ENCODE peak calls at places on chromosomes 2 and 18, in six cellular contexts. J is H1, C is HCT116, M is K562, K is HepG2, X is SK-N-SH. U is an unnamed sample.

GRCh38 chr2:61549546-61549945 is 11.4 kb upstream of the XPO1 start:
- DNase-seq in J (no peak), C (no peak), M (no peak), K (no peak), X (peak), U (no peak)

GRCh38 chr18:33116376-33116775 is 324.1 kb downstream of the CCDC178 start:
- DNase-seq in J (no peak), C (no peak), M (no peak), K (no peak), X (no peak), U (peak)

GRCh38 chr18:28095041-28095440 is 81.9 kb downstream of the CDH2 start:
- DNase-seq in J (no peak), C (no peak), M (no peak), K (no peak), X (no peak), U (no peak)

GRCh38 chr2:18915227-18915626 is 325.9 kb upstream of the NT5C1B start:
- DNase-seq in J (no peak), C (no peak), M (no peak), K (no peak), X (no peak), U (no peak)

GRCh38 chr2:127634066-127634617 is 11.8 kb upstream of the GPR17 start:
- DNase-seq in J (no peak), C (no peak), M (no peak), K (no peak), X (peak), U (no peak)

GRCh38 chr2:185952098-185952497 is 213.5 kb downstream of the FSIP2 start:
- DNase-seq in J (no peak), C (no peak), M (no peak), K (no peak), X (no peak), U (no peak)

GRCh38 chr2:96970248-96970875 is 16.0 kb downstream of the FAM178B start:
- DNase-seq in J (no peak), C (no peak), M (no peak), K (no peak), X (no peak), U (no peak)

GRCh38 chr2:79860233-79861058 is 347.6 kb downstream of the CTNNA2 start:
- DNase-seq in J (no peak), C (no peak), M (peak), K (peak), X (peak), U (peak)

GRCh38 chr2:158740591-158740990 is 54.5 kb upstream of the DAPL1 start:
- DNase-seq in J (no peak), C (no peak), M (no peak), K (no peak), X (no peak), U (no peak)

GRCh38 chr18:23453657-23454011 is 547 bp downstream of the RIOK3 start:
- DNase-seq in J (no peak), C (no peak), M (no peak), K (peak), X (no peak), U (no peak)

GRCh38 chr2:5894355-5894754 is 202.2 kb downstream of the SOX11 start:
- DNase-seq in J (no peak), C (no peak), M (no peak), K (no peak), X (no peak), U (no peak)

GRCh38 chr2:157190151-157190550 is 67.4 kb upstream of the GALNT5 start:
- DNase-seq in J (no peak), C (no peak), M (no peak), K (no peak), X (no peak), U (no peak)

GRCh38 chr18:76905821-76906220 is 83.5 kb downstream of the ZNF236 start:
- DNase-seq in J (no peak), C (no peak), M (no peak), K (no peak), X (no peak), U (no peak)

GRCh38 chr18:76913583-76913982 is 91.2 kb downstream of the ZNF236 start:
- DNase-seq in J (no peak), C (no peak), M (no peak), K (no peak), X (no peak), U (no peak)

GRCh38 chr18:76908277-76908676 is 85.9 kb downstream of the ZNF236 start:
- DNase-seq in J (no peak), C (no peak), M (no peak), K (no peak), X (no peak), U (no peak)

GRCh38 chr18:76911440-76911839 is 89.1 kb downstream of the ZNF236 start:
- DNase-seq in J (no peak), C (no peak), M (no peak), K (no peak), X (no peak), U (no peak)

GRCh38 chr18:76909418-76909817 is 87.1 kb downstream of the ZNF236 start:
- DNase-seq in J (no peak), C (no peak), M (no peak), K (no peak), X (no peak), U (no peak)
- TF ChIP-seq JUND in J (no peak), C (no peak), M (no peak), K (no peak), X (no peak), U (no peak)

GRCh38 chr2:237350597-237350996 is 63.4 kb downstream of the COL6A3 start:
- DNase-seq in J (no peak), C (no peak), M (no peak), K (no peak), X (no peak), U (no peak)
- TF ChIP-seq JUND in J (no peak), C (no peak), M (no peak), K (no peak), X (no peak), U (no peak)

DNA sequence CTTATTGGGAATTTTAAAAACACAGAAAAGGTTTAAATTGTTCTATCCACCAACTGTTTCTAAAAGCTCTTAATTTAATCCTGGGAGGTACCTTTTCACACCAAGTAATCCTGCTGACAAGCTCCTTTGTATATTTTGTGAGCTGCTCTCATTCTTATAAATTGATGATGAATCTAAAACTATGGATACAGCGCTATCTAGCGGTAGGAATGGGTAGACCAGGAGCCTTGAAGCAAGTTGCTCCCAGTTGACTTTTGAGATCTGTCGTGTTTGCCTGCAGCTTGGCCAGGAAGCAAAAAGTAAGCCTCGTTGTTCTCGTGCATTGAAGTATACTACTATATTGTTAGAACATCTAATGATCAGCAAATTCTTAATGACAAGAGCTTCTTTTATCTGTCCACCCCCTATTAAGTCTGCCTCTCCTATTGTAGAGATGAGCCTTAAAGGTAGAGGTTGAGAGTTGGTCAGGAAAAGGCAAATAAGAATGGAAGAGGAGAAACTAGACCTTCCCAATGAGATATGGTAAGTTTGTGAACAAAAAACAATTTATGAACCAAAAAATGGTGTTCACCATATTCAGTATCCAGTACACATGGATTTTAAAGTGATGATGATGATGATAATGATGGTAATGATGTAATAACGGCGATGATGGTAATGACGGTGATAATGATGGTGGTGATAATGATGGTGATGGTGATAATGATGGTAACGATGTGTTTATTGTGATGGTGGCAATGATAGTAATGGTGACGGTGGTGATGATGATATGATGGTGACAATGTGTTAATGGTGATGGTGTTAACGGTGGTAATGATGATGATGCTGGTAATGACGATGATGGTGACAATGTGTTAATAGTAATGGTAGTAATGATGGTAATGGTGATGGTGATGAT is 212.1 kb upstream of the NCKAP5 start:
- DNase-seq in J (peak), C (peak), M (peak), K (peak), X (peak), U (peak)
- TF ChIP-seq JUND in J (no peak), C (no peak), M (no peak), K (no peak), X (no peak), U (no peak)

GRCh38 chr2:165584126-165584525 is 114.6 kb downstream of the CSRNP3 start:
- DNase-seq in J (no peak), C (no peak), M (no peak), K (no peak), X (no peak), U (no peak)
- TF ChIP-seq JUND in J (no peak), C (no peak), M (no peak), K (no peak), X (no peak), U (no peak)

GRCh38 chr2:198930170-198930569 is 527.6 kb downstream of the SATB2 start:
- DNase-seq in J (peak), C (no peak), M (no peak), K (no peak), X (no peak), U (no peak)
- TF ChIP-seq JUND in J (no peak), C (no peak), M (no peak), K (no peak), X (no peak), U (no peak)

GRCh38 chr2:10477443-10478297 is 29.5 kb upstream of the ODC1 start:
- DNase-seq in J (no peak), C (no peak), M (no peak), K (no peak), X (no peak), U (no peak)
- TF ChIP-seq JUND in J (no peak), C (no peak), M (no peak), K (no peak), X (no peak), U (no peak)

GRCh38 chr2:201116115-201116958 is at the start of gene CFLAR:
- DNase-seq in J (no peak), C (peak), M (peak), K (peak), X (peak), U (no peak)
- TF ChIP-seq JUND in J (no peak), C (no peak), M (no peak), K (peak), X (no peak), U (no peak)

DNA sequence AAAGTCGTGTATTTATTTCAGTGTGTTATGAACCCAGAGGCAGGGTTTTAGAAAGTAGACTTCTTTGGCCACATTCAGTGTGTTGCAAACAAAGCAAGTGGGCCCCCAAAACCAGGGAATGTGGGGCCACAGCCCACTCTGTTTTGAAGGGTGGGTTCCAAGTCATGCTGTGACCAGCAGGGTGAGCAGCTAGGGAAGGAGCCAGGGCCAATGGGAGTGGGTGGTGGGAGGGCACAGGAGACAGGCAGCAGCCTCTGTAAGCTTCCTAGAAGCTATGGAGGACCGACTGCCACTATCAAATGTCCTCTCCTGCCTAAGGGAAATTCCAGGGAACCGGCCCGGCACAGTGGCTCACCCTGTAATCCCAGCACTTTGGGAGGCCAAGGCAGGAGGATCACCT is 50.4 kb upstream of the LYPD1 start:
- DNase-seq in J (no peak), C (no peak), M (no peak), K (no peak), X (no peak), U (no peak)
- TF ChIP-seq JUND in J (no peak), C (no peak), M (no peak), K (no peak), X (no peak), U (no peak)

GRCh38 chr2:193847140-193847539 is 1652.4 kb upstream of the TMEFF2 start:
- DNase-seq in J (no peak), C (no peak), M (no peak), K (no peak), X (no peak), U (no peak)
- TF ChIP-seq JUND in J (no peak), C (no peak), M (no peak), K (no peak), X (peak), U (no peak)

DNA sequence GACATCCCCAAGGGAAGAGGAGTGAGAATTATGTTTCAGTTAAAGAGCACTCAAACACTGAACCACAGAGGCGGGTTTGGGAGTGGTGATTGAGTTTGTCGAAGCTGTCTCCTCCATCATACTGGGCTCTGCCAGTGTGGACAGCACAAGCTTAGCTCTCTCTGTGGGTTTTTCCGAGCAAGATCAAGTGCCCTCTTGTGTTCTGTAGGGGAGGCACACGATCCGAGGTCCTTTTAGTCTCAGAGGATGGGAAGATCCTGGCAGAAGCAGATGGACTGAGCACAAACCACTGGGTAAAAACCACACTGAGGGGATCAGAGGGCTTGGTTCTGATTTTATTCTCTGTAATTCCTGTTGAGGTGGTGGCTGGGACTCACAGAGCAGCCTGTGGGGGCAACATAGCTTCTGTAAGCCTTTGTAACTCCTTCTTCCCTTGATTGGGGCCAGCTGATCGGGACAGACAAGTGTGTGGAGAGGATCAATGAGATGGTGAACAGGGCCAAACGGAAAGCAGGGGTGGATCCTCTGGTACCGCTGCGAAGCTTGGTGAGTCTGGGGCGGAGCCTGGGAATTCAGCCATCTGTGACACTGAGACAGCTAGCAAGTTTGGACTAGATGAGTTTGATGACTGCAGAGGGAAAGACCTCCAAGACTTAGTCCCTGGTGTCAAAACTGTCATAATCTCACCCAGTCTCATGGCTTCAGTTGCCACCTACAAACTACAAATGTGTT is 2.0 kb downstream of the NAGK start:
- DNase-seq in J (no peak), C (peak), M (no peak), K (peak), X (peak), U (peak)
- TF ChIP-seq JUND in J (no peak), C (no peak), M (no peak), K (no peak), X (no peak), U (no peak)

U was measured in T47D.